ENCODE peak calls at places on chromosomes 6 and 20, in six cellular contexts. One of them, this sample, is unnamed.

GRCh38 chr6:101303474-101303873 is 90.0 kb upstream of the GRIK2 start:
- DNase-seq in HepG2: no peak
- DNase-seq in endothelial cell of umbilical vein: no peak
- DNase-seq in K562: no peak
- DNase-seq in A549: no peak
- DNase-seq in GM12878: no peak
- DNase-seq in this sample: no peak

GRCh38 chr20:50292324-50293243 is 102.0 kb downstream of the CEBPB start:
- DNase-seq in HepG2: peak; percentile 97
- DNase-seq in endothelial cell of umbilical vein: peak; percentile 80
- DNase-seq in K562: peak; percentile 98
- DNase-seq in A549: peak; percentile 97
- DNase-seq in GM12878: no peak
- DNase-seq in this sample: peak; percentile 86

GRCh38 chr20:30912006-30912660 is 345.3 kb upstream of the DEFB115 start:
- DNase-seq in HepG2: no peak
- DNase-seq in endothelial cell of umbilical vein: no peak
- DNase-seq in K562: no peak
- DNase-seq in A549: no peak
- DNase-seq in GM12878: no peak
- DNase-seq in this sample: no peak

GRCh38 chr6:15023448-15023847 is 222.4 kb upstream of the JARID2 start:
- DNase-seq in HepG2: no peak
- DNase-seq in endothelial cell of umbilical vein: no peak
- DNase-seq in K562: no peak
- DNase-seq in A549: no peak
- DNase-seq in GM12878: peak; percentile 94
- DNase-seq in this sample: peak; percentile 18

GRCh38 chr20:33433875-33434274 is 9.7 kb downstream of the SNTA1 start:
- DNase-seq in HepG2: no peak
- DNase-seq in endothelial cell of umbilical vein: no peak
- DNase-seq in K562: no peak
- DNase-seq in A549: no peak
- DNase-seq in GM12878: no peak
- DNase-seq in this sample: no peak

GRCh38 chr20:53611449-53611894 is 17.8 kb upstream of the ZNF217 start:
- DNase-seq in HepG2: no peak
- DNase-seq in endothelial cell of umbilical vein: peak; percentile 63
- DNase-seq in K562: no peak
- DNase-seq in A549: peak; percentile 90
- DNase-seq in GM12878: peak; percentile 82
- DNase-seq in this sample: peak; percentile 70

GRCh38 chr6:30037182-30037788 is 23.8 kb upstream of the POLR1H start:
- DNase-seq in HepG2: peak; percentile 38
- DNase-seq in endothelial cell of umbilical vein: peak; percentile 13
- DNase-seq in K562: peak; percentile 50
- DNase-seq in A549: peak; percentile 16
- DNase-seq in GM12878: no peak
- DNase-seq in this sample: peak; percentile 50

GRCh38 chr20:20204326-20204725 is 152.0 kb downstream of the CFAP61 start:
- DNase-seq in HepG2: no peak
- DNase-seq in endothelial cell of umbilical vein: no peak
- DNase-seq in K562: no peak
- DNase-seq in A549: no peak
- DNase-seq in GM12878: no peak
- DNase-seq in this sample: no peak

GRCh38 chr6:10269814-10270472 is 144.9 kb downstream of the TFAP2A start:
- DNase-seq in HepG2: peak; percentile 29
- DNase-seq in endothelial cell of umbilical vein: no peak
- DNase-seq in K562: no peak
- DNase-seq in A549: peak; percentile 36
- DNase-seq in GM12878: no peak
- DNase-seq in this sample: no peak

DNA sequence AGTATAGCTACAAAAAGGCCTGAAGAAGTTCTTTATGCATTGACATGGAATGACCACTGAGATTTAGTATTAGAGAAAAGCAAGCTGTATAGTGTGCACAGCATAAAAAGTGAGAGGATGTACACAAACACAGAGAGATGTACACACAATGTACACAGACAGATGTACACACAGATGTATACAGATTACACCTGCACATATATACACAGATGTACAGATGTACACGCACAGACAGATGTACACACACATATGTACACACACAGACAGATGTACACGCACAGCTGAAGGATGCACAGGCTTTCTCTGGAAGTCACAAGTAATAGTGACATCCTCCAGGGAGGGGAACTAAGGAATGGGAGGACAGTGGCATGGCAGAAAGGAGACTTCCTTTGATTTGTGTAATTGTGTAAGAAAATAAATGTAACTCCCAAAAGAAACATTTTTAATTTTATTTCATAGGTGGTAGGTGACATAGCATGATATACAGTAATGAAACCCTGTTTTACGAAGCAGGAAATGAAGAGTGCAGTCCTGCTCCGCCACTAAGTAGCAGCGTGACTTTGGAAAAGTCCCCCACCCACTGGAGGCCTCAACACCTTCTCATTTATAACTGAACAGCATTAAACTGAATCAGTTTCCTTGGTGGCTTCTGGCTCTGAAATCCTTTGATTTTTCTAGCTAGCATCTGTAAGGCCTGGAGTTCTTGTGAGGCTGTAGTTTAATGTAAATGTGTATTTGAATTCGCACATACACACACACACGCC is 14.1 kb downstream of the NFATC2 start:
- DNase-seq in HepG2: no peak
- DNase-seq in endothelial cell of umbilical vein: peak; percentile 14
- DNase-seq in K562: no peak
- DNase-seq in A549: no peak
- DNase-seq in GM12878: no peak
- DNase-seq in this sample: no peak
- TF ChIP-seq MYC in HepG2: no peak
- TF ChIP-seq MYC in endothelial cell of umbilical vein: no peak
- TF ChIP-seq MYC in K562: no peak
- TF ChIP-seq MYC in A549: no peak
- TF ChIP-seq MYC in GM12878: no peak
- TF ChIP-seq MYC in this sample: no peak

GRCh38 chr6:12924911-12925310 is 208.3 kb downstream of the PHACTR1 start:
- DNase-seq in HepG2: no peak
- DNase-seq in endothelial cell of umbilical vein: no peak
- DNase-seq in K562: no peak
- DNase-seq in A549: no peak
- DNase-seq in GM12878: no peak
- DNase-seq in this sample: no peak

GRCh38 chr6:12923644-12924235 is 207.2 kb downstream of the PHACTR1 start:
- DNase-seq in HepG2: no peak
- DNase-seq in endothelial cell of umbilical vein: peak; percentile 20
- DNase-seq in K562: no peak
- DNase-seq in A549: no peak
- DNase-seq in GM12878: no peak
- DNase-seq in this sample: no peak

GRCh38 chr6:12929678-12930077 is 213.1 kb downstream of the PHACTR1 start:
- DNase-seq in HepG2: no peak
- DNase-seq in endothelial cell of umbilical vein: no peak
- DNase-seq in K562: no peak
- DNase-seq in A549: no peak
- DNase-seq in GM12878: no peak
- DNase-seq in this sample: peak; percentile 51

GRCh38 chr6:12931639-12932038 is 215.1 kb downstream of the PHACTR1 start:
- DNase-seq in HepG2: no peak
- DNase-seq in endothelial cell of umbilical vein: no peak
- DNase-seq in K562: no peak
- DNase-seq in A549: no peak
- DNase-seq in GM12878: no peak
- DNase-seq in this sample: no peak

GRCh38 chr6:12927746-12928145 is 211.2 kb downstream of the PHACTR1 start:
- DNase-seq in HepG2: no peak
- DNase-seq in endothelial cell of umbilical vein: no peak
- DNase-seq in K562: no peak
- DNase-seq in A549: no peak
- DNase-seq in GM12878: no peak
- DNase-seq in this sample: no peak
- TF ChIP-seq MYC in HepG2: no peak
- TF ChIP-seq MYC in endothelial cell of umbilical vein: no peak
- TF ChIP-seq MYC in K562: no peak
- TF ChIP-seq MYC in A549: no peak
- TF ChIP-seq MYC in GM12878: no peak
- TF ChIP-seq MYC in this sample: no peak

GRCh38 chr6:147173675-147174339 is 30.4 kb upstream of the STXBP5 start:
- DNase-seq in HepG2: no peak
- DNase-seq in endothelial cell of umbilical vein: no peak
- DNase-seq in K562: no peak
- DNase-seq in A549: no peak
- DNase-seq in GM12878: no peak
- DNase-seq in this sample: no peak

GRCh38 chr6:147176795-147177194 is 27.4 kb upstream of the STXBP5 start:
- DNase-seq in HepG2: no peak
- DNase-seq in endothelial cell of umbilical vein: no peak
- DNase-seq in K562: no peak
- DNase-seq in A549: no peak
- DNase-seq in GM12878: no peak
- DNase-seq in this sample: no peak

GRCh38 chr6:147169529-147169928 is 34.7 kb upstream of the STXBP5 start:
- DNase-seq in HepG2: no peak
- DNase-seq in endothelial cell of umbilical vein: no peak
- DNase-seq in K562: no peak
- DNase-seq in A549: no peak
- DNase-seq in GM12878: no peak
- DNase-seq in this sample: no peak

GRCh38 chr6:147170269-147170668 is 33.9 kb upstream of the STXBP5 start:
- DNase-seq in HepG2: no peak
- DNase-seq in endothelial cell of umbilical vein: no peak
- DNase-seq in K562: no peak
- DNase-seq in A549: no peak
- DNase-seq in GM12878: no peak
- DNase-seq in this sample: no peak

DNA sequence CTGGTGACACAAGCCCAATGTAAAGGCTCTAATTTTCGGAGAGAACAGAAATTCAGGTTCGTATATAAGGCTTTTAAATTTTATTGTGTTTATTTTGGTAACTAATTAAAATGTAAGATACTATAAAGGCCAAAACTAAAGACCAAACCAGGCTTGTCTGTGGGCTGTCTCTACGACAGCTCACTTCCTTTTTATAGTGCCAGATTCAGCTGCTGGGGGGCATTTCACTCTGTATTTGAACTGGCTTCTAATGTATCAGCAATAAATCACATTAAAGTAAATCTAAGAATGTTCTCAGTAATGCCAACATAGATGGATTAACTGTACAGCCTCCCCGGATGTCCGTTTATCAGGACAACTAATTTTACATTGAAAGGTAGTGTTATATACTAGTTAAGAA is 31.1 kb upstream of the STXBP5 start:
- DNase-seq in HepG2: no peak
- DNase-seq in endothelial cell of umbilical vein: no peak
- DNase-seq in K562: no peak
- DNase-seq in A549: no peak
- DNase-seq in GM12878: no peak
- DNase-seq in this sample: no peak
- TF ChIP-seq MYC in HepG2: no peak
- TF ChIP-seq MYC in endothelial cell of umbilical vein: no peak
- TF ChIP-seq MYC in K562: no peak
- TF ChIP-seq MYC in A549: no peak
- TF ChIP-seq MYC in GM12878: no peak
- TF ChIP-seq MYC in this sample: no peak

DNA sequence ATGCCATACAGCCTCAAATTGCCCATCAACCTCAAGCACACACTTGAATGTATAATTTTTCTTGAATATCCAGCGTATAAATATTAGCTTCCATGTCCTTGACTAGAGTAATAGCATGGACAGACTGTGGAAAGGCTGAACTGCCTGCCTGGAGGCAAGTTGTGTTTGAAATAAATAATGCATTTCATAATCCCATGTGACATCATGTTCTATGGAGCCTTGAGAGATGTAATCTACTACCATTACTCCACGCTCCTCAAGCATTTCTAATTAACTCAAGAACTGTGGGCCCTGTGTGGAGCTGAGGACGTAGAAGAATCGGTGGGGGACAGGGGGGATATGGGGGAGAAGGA is 94.2 kb downstream of the CDS2 start:
- DNase-seq in HepG2: no peak
- DNase-seq in endothelial cell of umbilical vein: no peak
- DNase-seq in K562: no peak
- DNase-seq in A549: no peak
- DNase-seq in GM12878: no peak
- DNase-seq in this sample: no peak
- TF ChIP-seq MYC in HepG2: no peak
- TF ChIP-seq MYC in endothelial cell of umbilical vein: no peak
- TF ChIP-seq MYC in K562: no peak
- TF ChIP-seq MYC in A549: no peak
- TF ChIP-seq MYC in GM12878: no peak
- TF ChIP-seq MYC in this sample: no peak

GRCh38 chr20:58078741-58079522 is 149.5 kb downstream of the ANKRD60 start:
- DNase-seq in HepG2: no peak
- DNase-seq in endothelial cell of umbilical vein: peak; percentile 71
- DNase-seq in K562: no peak
- DNase-seq in A549: no peak
- DNase-seq in GM12878: no peak
- DNase-seq in this sample: no peak
- TF ChIP-seq MYC in HepG2: no peak
- TF ChIP-seq MYC in endothelial cell of umbilical vein: no peak
- TF ChIP-seq MYC in K562: no peak
- TF ChIP-seq MYC in A549: no peak
- TF ChIP-seq MYC in GM12878: no peak
- TF ChIP-seq MYC in this sample: no peak

GRCh38 chr6:107079429-107079828 is 35.9 kb downstream of the BEND3 start:
- DNase-seq in HepG2: peak; percentile 16
- DNase-seq in endothelial cell of umbilical vein: no peak
- DNase-seq in K562: no peak
- DNase-seq in A549: no peak
- DNase-seq in GM12878: no peak
- DNase-seq in this sample: peak; percentile 46

GRCh38 chr6:107080036-107080435 is 35.3 kb downstream of the BEND3 start:
- DNase-seq in HepG2: peak; percentile 17
- DNase-seq in endothelial cell of umbilical vein: no peak
- DNase-seq in K562: no peak
- DNase-seq in A549: peak; percentile 5
- DNase-seq in GM12878: no peak
- DNase-seq in this sample: peak; percentile 43

GRCh38 chr6:107077710-107078109 is 37.6 kb downstream of the BEND3 start:
- DNase-seq in HepG2: no peak
- DNase-seq in endothelial cell of umbilical vein: no peak
- DNase-seq in K562: no peak
- DNase-seq in A549: no peak
- DNase-seq in GM12878: no peak
- DNase-seq in this sample: no peak

GRCh38 chr6:107070686-107071085 is 42.7 kb downstream of the MTRES1 start:
- DNase-seq in HepG2: no peak
- DNase-seq in endothelial cell of umbilical vein: no peak
- DNase-seq in K562: no peak
- DNase-seq in A549: no peak
- DNase-seq in GM12878: no peak
- DNase-seq in this sample: no peak

GRCh38 chr6:107075951-107076381 is 39.3 kb downstream of the BEND3 start:
- DNase-seq in HepG2: no peak
- DNase-seq in endothelial cell of umbilical vein: no peak
- DNase-seq in K562: no peak
- DNase-seq in A549: peak; percentile 7
- DNase-seq in GM12878: no peak
- DNase-seq in this sample: peak; percentile 39
- TF ChIP-seq MYC in HepG2: no peak
- TF ChIP-seq MYC in endothelial cell of umbilical vein: no peak
- TF ChIP-seq MYC in K562: no peak
- TF ChIP-seq MYC in A549: no peak
- TF ChIP-seq MYC in GM12878: no peak
- TF ChIP-seq MYC in this sample: no peak

This sample was measured in NB4.